ENCODE peak calls at places on chromosomes 13 and 19, in five cellular contexts. E is AG04450, A is transverse colon, V is bronchial epithelial cell, N is stomach. T is an unnamed sample.

GRCh38 chr19:54420383-54421168 is 5.3 kb downstream of the TTYH1 start:
- DNase-seq in E (no peak), A (no peak), V (no peak), N (no peak), T (no peak)

GRCh38 chr19:1154731-1155351 is 19.2 kb downstream of the SBNO2 start:
- DNase-seq in E (peak; percentile 60), N (peak; percentile 87), A (peak; percentile 89), V (peak; percentile 78), T (peak; percentile 96)

GRCh38 chr13:102484329-102484728 is 82.5 kb upstream of the FGF14 start:
- DNase-seq in V (peak; percentile 26), A (no peak), N (no peak), E (no peak), T (no peak)

GRCh38 chr19:50510700-50511068 is 307 bp downstream of the JOSD2 start:
- DNase-seq in N (no peak), A (no peak), E (no peak), V (peak; percentile 4), T (no peak)

GRCh38 chr13:106491928-106492327 is 43.5 kb downstream of the EFNB2 start:
- DNase-seq in N (no peak), A (no peak), E (no peak), V (no peak), T (no peak)

GRCh38 chr19:2653717-2654584 is 48.5 kb downstream of the GNG7 start:
- DNase-seq in N (no peak), A (no peak), E (no peak), V (no peak), T (peak; percentile 76)

GRCh38 chr13:39527961-39528720 is 74.9 kb downstream of the LHFPL6 start:
- DNase-seq in V (peak; percentile 87), N (no peak), A (no peak), E (peak; percentile 85), T (no peak)

GRCh38 chr19:47539747-47540311 is 25.0 kb upstream of the NAPA start:
- DNase-seq in E (no peak), V (no peak), A (no peak), N (no peak), T (no peak)

GRCh38 chr13:110377178-110378175 is 70.4 kb downstream of the COL4A2 start:
- DNase-seq in A (no peak), V (no peak), N (no peak), E (no peak), T (no peak)

GRCh38 chr13:47611664-47612288 is 389.3 kb downstream of the SUCLA2 start:
- DNase-seq in N (no peak), V (no peak), E (peak; percentile 4), A (no peak), T (no peak)

GRCh38 chr13:98171806-98172569 is 5.1 kb downstream of the RNF113B start:
- DNase-seq in A (no peak), N (peak; percentile 44), V (no peak), E (no peak), T (peak; percentile 57)

GRCh38 chr19:29811125-29812079 is at the start of gene CCNE1:
- DNase-seq in A (peak; percentile 97), E (peak; percentile 32), V (peak; percentile 44), N (peak; percentile 97), T (peak; percentile 92)

GRCh38 chr13:56187331-56187730 is 953.4 kb upstream of the PRR20A start:
- DNase-seq in V (no peak), A (no peak), N (no peak), E (no peak), T (no peak)

GRCh38 chr13:27927444-27928352 is 7.9 kb downstream of the PDX1 start:
- DNase-seq in V (no peak), E (no peak), N (no peak), A (no peak), T (peak; percentile 67)

GRCh38 chr19:8904597-8904996 is 72.4 kb downstream of the MBD3L1 start:
- DNase-seq in N (no peak), E (no peak), V (no peak), A (no peak), T (no peak)

GRCh38 chr13:97875911-97876310 is 77.6 kb upstream of the IPO5 start:
- DNase-seq in E (no peak), N (no peak), A (no peak), V (no peak), T (no peak)

GRCh38 chr13:109139346-109139745 is 509.9 kb downstream of the MYO16 start:
- DNase-seq in E (no peak), V (no peak), N (no peak), A (no peak), T (no peak)

GRCh38 chr13:109140777-109141354 is 511.5 kb downstream of the MYO16 start:
- DNase-seq in E (no peak), V (no peak), A (no peak), N (no peak), T (peak; percentile 64)

GRCh38 chr13:109136873-109137272 is 507.5 kb downstream of the MYO16 start:
- DNase-seq in A (no peak), V (no peak), E (no peak), N (no peak), T (no peak)

GRCh38 chr13:109141716-109142115 is 512.3 kb downstream of the MYO16 start:
- DNase-seq in E (no peak), A (no peak), N (no peak), V (no peak), T (no peak)

DNA sequence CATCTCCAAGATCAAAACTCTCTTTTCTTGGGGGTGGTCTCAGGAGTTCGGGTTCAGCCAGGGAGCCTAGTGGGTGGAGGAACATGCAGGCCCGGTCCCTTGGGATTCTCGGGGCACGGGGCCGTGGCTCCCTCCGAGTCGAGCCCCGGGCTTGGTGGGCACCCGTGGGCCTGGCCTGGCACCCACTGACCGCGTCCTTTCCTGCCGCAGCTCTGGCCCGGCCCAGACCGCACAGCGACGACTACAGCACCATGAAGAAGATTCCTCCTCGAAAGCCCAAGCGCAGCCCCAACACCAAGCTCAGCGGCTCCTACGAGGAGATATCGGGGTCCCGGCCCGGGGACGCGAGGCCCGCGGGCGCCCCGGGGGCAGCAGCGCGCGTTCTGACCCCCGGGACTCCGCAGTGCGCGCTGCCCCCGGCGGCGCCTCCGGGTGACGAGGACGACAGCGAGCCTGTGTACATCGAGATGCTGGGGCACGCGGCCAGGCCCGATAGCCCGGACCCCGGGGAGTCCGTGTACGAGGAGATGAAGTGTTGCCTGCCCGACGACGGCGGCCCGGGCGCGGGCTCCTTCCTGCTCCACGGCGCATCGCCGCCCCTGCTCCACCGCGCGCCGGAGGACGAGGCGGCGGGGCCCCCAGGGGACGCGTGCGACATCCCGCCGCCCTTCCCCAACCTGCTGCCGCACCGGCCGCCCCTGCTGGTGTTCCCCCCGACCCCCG is 510.8 kb downstream of the MYO16 start:
- DNase-seq in V (no peak), E (no peak), N (no peak), A (no peak), T (no peak)
- H3K4me3 ChIP-seq in V (peak overlapping the region; percentile 9), E (peak overlapping the region; percentile 32), N (peak overlapping the region; percentile 37), A (peak overlapping the region; percentile 28), T (no peak overlapping the region)

GRCh38 chr13:51105046-51105445 is 6.0 kb downstream of the C13orf42 start:
- DNase-seq in N (no peak), A (no peak), E (no peak), V (no peak), T (no peak)
- H3K27me3 ChIP-seq in N (peaks cover 4% of the 10 kb centered on the region), A (peaks cover 11% of the 10 kb centered on the region), E (peaks cover 13% of the 10 kb centered on the region), V (no peaks in the 10 kb centered on the region), T (no peaks in the 10 kb centered on the region)

GRCh38 chr19:21850636-21851255 is 14.8 kb upstream of the ZNF43 start:
- DNase-seq in V (no peak), E (no peak), A (no peak), N (no peak), T (no peak)
- H3K4me3 ChIP-seq in V (no peak overlapping the region), E (peak overlapping the region; percentile 94), A (peak overlapping the region; percentile 72), N (peak overlapping the region; percentile 64), T (peak overlapping the region; percentile 63)

GRCh38 chr13:99911965-99912566 is 59.5 kb downstream of the ZIC5 start:
- DNase-seq in N (no peak), E (no peak), V (no peak), A (no peak), T (no peak)
- H3K27me3 ChIP-seq in N (peaks cover 9% of the 10 kb centered on the region), E (peaks cover 20% of the 10 kb centered on the region), V (peaks cover 8% of the 10 kb centered on the region), A (peaks cover 39% of the 10 kb centered on the region), T (no peaks in the 10 kb centered on the region)

GRCh38 chr13:85529216-85529590 is 270.0 kb downstream of the SLITRK6 start:
- DNase-seq in E (no peak), V (peak; percentile 35), N (no peak), A (no peak), T (no peak)
- H3K4me3 ChIP-seq in E (no peak overlapping the region), V (no peak overlapping the region), N (no peak overlapping the region), A (no peak overlapping the region), T (no peak overlapping the region)

GRCh38 chr13:99996177-99996705 is 14.7 kb downstream of the ZIC2 start:
- DNase-seq in A (no peak), E (no peak), V (peak; percentile 27), N (no peak), T (no peak)

GRCh38 chr13:99992912-99993311 is 11.3 kb downstream of the ZIC2 start:
- DNase-seq in E (no peak), N (no peak), V (peak; percentile 68), A (no peak), T (no peak)

GRCh38 chr13:99993660-99994455 is 12.3 kb downstream of the ZIC2 start:
- DNase-seq in E (no peak), V (no peak), N (no peak), A (no peak), T (peak; percentile 48)

GRCh38 chr13:99995503-99996176 is 14.1 kb downstream of the ZIC2 start:
- DNase-seq in E (no peak), N (no peak), V (peak; percentile 34), A (no peak), T (no peak)

DNA sequence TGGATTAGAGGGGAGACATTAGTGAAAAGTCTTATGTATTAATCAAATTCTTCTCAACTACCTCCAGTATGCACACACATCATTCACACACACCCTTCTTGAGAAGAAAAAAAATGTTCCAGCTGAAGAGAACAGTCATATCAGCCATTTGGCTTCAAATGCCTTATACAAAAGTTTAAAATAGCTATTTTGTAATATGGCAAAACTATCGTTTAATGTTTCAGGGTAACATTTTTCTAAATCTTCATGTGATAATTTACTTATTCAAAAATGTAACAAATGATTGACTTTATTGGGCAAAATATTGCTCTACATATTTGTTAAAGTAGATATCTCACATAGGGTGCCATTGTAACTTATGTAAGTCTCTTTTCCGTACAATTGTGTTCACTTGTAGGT is 13.5 kb downstream of the ZIC2 start:
- DNase-seq in V (no peak), A (no peak), E (no peak), N (no peak), T (no peak)
- H3K27me3 ChIP-seq in V (peaks cover 64% of the 10 kb centered on the region), A (peaks cover 100% of the 10 kb centered on the region), E (peaks cover 93% of the 10 kb centered on the region), N (peaks cover 90% of the 10 kb centered on the region), T (peaks cover 7% of the 10 kb centered on the region)

GRCh38 chr13:45398862-45399261 is 19.3 kb downstream of the SLC25A30 start:
- DNase-seq in N (no peak), V (no peak), E (no peak), A (no peak), T (no peak)
- H3K4me3 ChIP-seq in N (no peak overlapping the region), V (no peak overlapping the region), E (no peak overlapping the region), A (no peak overlapping the region), T (no peak overlapping the region)

DNA sequence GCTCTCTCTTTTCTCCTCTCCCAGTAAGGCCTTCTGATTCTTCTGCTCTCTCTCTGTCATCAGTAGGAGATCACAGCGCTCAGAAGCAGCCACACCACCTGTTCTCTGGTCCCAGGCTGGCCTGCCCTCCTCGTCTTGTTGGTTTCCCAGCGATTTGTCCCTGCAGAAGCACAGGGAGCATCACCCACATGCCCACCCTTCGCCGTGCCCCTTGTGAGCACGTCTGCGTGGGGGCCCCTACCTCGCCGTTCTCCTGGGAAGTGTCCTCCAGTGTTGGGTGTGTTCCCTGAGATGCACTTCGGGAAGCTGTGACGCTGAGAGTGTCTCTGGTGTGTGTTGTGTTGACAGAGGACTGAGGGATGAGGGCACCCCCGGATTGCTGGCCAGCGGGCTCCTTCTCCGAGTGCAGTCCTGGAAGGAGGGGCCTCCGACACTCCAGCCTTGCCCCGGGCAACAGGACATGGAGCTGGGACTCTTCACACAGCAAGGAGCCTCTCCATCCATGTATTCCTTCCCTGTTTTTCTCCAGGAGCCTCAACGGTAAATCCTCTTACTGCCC is 61.2 kb downstream of the SOX1 start:
- DNase-seq in V (no peak), E (no peak), A (no peak), N (no peak), T (no peak)
- H3K27me3 ChIP-seq in V (no peaks in the 10 kb centered on the region), E (no peaks in the 10 kb centered on the region), A (no peaks in the 10 kb centered on the region), N (peaks cover 10% of the 10 kb centered on the region), T (no peaks in the 10 kb centered on the region)

T was measured in upper lobe of left lung.